ENCODE peak calls at places on chromosomes 4 and X, in eight cellular contexts. H, X, L, A, T, Q, N and R are unnamed samples.

GRCh38 chrX:47529548-47529947 is 31.5 kb upstream of the ARAF start:
- DNase-seq in Q (no peak), L (no peak), H (no peak), T (no peak), X (no peak), A (no peak), N (no peak), R (no peak)

GRCh38 chr4:153153339-153153851 is 50.8 kb upstream of the TRIM2 start:
- DNase-seq in H (no peak), Q (peak), L (peak), N (peak), T (no peak), A (no peak), X (no peak), R (peak)

GRCh38 chr4:107999932-108000539 is 10.3 kb downstream of the HADH start:
- DNase-seq in N (no peak), L (no peak), Q (no peak), T (no peak), A (no peak), H (no peak), X (no peak), R (no peak)

GRCh38 chrX:138745215-138745614 is 33.7 kb upstream of the FGF13 start:
- DNase-seq in H (no peak), L (peak), T (peak), A (peak), X (peak), Q (peak), N (no peak), R (peak)

GRCh38 chr4:140374130-140374477 is 658 bp downstream of the SCOC start:
- DNase-seq in H (no peak), T (peak), N (no peak), L (peak), X (no peak), Q (no peak), A (no peak), R (no peak)

GRCh38 chr4:151117371-151117962 is 18.0 kb downstream of the RPS3A start:
- DNase-seq in L (peak), N (peak), Q (peak), A (peak), X (peak), T (peak), H (peak), R (peak)

GRCh38 chr4:16248605-16249004 is 22.3 kb upstream of the TAPT1 start:
- DNase-seq in X (no peak), A (no peak), N (no peak), H (no peak), Q (no peak), L (no peak), T (no peak), R (no peak)

GRCh38 chr4:111210576-111210975 is 587.7 kb upstream of the PITX2 start:
- DNase-seq in T (no peak), A (no peak), X (no peak), H (no peak), Q (no peak), L (no peak), N (no peak), R (no peak)

GRCh38 chr4:146347822-146348221 is 133.5 kb downstream of the REELD1 start:
- DNase-seq in N (no peak), Q (no peak), T (no peak), H (no peak), X (no peak), A (no peak), L (no peak), R (no peak)

GRCh38 chrX:129568349-129568748 is 28.3 kb downstream of the OCRL start:
- DNase-seq in A (no peak), Q (no peak), T (no peak), N (no peak), X (no peak), H (no peak), L (no peak), R (no peak)

GRCh38 chr4:38728651-38729141 is 54.1 kb downstream of the TLR10 start:
- DNase-seq in L (peak), A (no peak), X (no peak), N (no peak), H (no peak), T (no peak), Q (no peak), R (no peak)

GRCh38 chr4:132593717-132594400 is 555.2 kb upstream of the PCDH10 start:
- DNase-seq in N (no peak), L (peak), T (no peak), H (no peak), A (no peak), X (no peak), Q (no peak), R (no peak)

GRCh38 chr4:184306470-184306869 is 88.8 kb upstream of the ENPP6 start:
- DNase-seq in T (no peak), N (no peak), A (no peak), H (no peak), Q (no peak), X (no peak), L (peak), R (no peak)

GRCh38 chr4:35105486-35105885 is 1138.8 kb downstream of the ARAP2 start:
- DNase-seq in Q (no peak), X (no peak), T (no peak), L (peak), A (no peak), N (no peak), H (no peak), R (no peak)

GRCh38 chr4:113474017-113474416 is 287.5 kb downstream of the CAMK2D start:
- DNase-seq in A (no peak), N (no peak), Q (no peak), T (peak), L (peak), H (no peak), X (no peak), R (no peak)

GRCh38 chr4:99430106-99430505 is 5.0 kb downstream of the ADH7 start:
- DNase-seq in T (no peak), Q (no peak), L (no peak), A (no peak), X (no peak), N (no peak), H (no peak), R (no peak)

GRCh38 chrX:142251202-142251601 is 46.1 kb upstream of the MAGEC2 start:
- DNase-seq in N (no peak), X (no peak), Q (no peak), H (no peak), A (no peak), T (no peak), L (no peak), R (no peak)

GRCh38 chr4:7876096-7876993 is 63.3 kb downstream of the AFAP1 start:
- DNase-seq in X (peak), A (no peak), N (peak), Q (no peak), T (peak), H (no peak), L (no peak), R (peak)

GRCh38 chr4:105158837-105159236 is 12.2 kb downstream of the TET2 start:
- DNase-seq in Q (no peak), L (no peak), N (no peak), H (no peak), T (peak), A (peak), X (no peak), R (no peak)

GRCh38 chr4:74365761-74366160 is 816 bp downstream of the EREG start:
- DNase-seq in A (no peak), H (no peak), Q (no peak), X (no peak), N (no peak), L (no peak), T (peak), R (no peak)

DNA sequence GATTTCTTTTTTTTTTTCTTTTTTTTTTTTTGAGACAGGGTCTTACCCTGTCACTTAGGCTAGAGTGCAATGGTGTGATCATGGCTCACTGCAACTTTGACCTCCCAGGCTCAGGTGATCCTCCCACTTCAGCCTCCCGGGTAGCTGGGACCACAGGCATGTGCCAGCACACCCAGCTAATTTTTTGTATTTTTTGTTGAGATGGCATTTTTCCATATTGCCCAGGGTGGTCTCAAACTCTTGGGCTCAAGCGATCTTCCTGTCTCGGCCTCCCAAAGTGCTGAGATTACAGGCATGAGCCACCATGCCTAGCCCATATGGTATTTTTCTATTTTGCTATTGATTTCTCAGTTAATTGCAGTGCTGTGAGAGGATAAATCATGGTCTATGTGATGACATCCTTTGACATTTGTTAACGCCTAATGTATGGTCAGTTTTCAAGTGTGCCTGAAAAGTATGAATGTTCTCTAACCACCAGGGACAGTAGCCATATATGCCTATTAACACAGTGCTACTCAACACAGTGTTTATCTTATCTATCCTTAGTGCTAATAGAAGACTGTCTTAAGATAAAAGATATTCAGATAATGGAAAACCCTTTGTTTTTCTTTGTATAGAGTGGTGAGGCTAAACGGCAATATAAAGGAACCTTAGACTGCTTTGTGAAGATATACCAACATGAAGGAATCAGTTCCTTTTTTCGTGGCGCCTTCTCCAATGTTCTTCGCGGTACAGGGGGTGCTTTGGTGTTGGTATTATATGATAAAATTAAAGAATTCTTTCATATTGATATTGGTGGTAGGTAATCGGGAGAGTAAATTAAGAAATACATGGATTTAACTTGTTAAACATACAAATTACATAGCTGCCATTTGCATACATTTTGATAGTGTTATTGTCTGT is 9.1 kb upstream of the HSPA4L start:
- DNase-seq in A (no peak), N (no peak), T (no peak), H (no peak), Q (no peak), L (no peak), X (no peak), R (no peak)
- TF ChIP-seq CTCF in A (no peak), N (no peak), T (no peak), H (no peak), Q (no peak), L (no peak), X (no peak), R (no peak)

GRCh38 chrX:113260474-113260873 is 419.8 kb upstream of the AMOT start:
- DNase-seq in H (no peak), Q (no peak), X (no peak), A (no peak), N (no peak), T (peak), L (no peak), R (no peak)
- TF ChIP-seq CTCF in H (no peak), Q (no peak), X (no peak), A (no peak), N (no peak), T (peak), L (no peak), R (peak)

GRCh38 chrX:20218809-20219505 is 47.8 kb downstream of the RPS6KA3 start:
- DNase-seq in Q (no peak), H (no peak), A (peak), X (peak), L (no peak), N (no peak), T (no peak), R (no peak)
- TF ChIP-seq CTCF in Q (no peak), H (peak), A (no peak), X (no peak), L (no peak), N (no peak), T (no peak), R (no peak)

GRCh38 chr4:166972071-166972470 is 262.2 kb downstream of the SPOCK3 start:
- DNase-seq in X (no peak), N (no peak), L (peak), Q (no peak), A (no peak), H (no peak), T (peak), R (no peak)
- TF ChIP-seq CTCF in X (no peak), N (no peak), L (no peak), Q (no peak), A (no peak), H (no peak), T (no peak), R (no peak)

GRCh38 chrX:13092455-13092941 is 48.1 kb upstream of the FAM9C start:
- DNase-seq in X (no peak), N (peak), H (no peak), T (no peak), Q (peak), L (no peak), A (no peak), R (no peak)
- TF ChIP-seq CTCF in X (no peak), N (no peak), H (no peak), T (no peak), Q (peak), L (no peak), A (no peak), R (no peak)

DNA sequence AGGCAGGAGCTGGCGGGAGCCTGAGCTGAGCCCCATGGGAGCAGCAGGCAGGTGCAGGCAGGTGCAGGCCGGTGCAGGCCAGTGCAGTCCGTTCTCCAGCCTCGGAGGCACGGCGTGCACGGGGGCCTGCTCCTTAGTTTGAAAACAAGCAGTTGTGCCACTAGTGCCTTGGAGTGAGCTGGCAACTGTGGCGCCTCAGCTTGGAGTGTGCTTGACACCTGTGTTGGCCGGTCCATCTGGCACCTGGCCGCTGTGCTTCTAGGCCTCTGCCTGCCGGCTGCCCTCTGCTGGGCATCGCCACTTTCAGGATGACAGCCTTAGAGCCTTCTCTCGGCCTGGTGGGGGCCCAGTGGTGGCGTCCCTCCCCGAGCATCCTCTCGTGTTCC is 47.9 kb downstream of the RGS12 start:
- DNase-seq in N (no peak), X (no peak), H (no peak), Q (no peak), T (no peak), A (no peak), L (peak), R (no peak)
- TF ChIP-seq CTCF in N (no peak), X (no peak), H (no peak), Q (no peak), T (no peak), A (no peak), L (peak), R (no peak)

GRCh38 chrX:40502688-40503087 is 78.1 kb upstream of the ATP6AP2 start:
- DNase-seq in X (no peak), T (no peak), L (no peak), H (no peak), Q (no peak), A (no peak), N (no peak), R (no peak)

GRCh38 chrX:40501456-40501855 is 79.3 kb upstream of the ATP6AP2 start:
- DNase-seq in Q (no peak), L (no peak), A (no peak), N (no peak), X (no peak), H (no peak), T (no peak), R (no peak)

GRCh38 chrX:40508560-40508959 is 72.2 kb upstream of the ATP6AP2 start:
- DNase-seq in H (no peak), Q (no peak), X (no peak), L (no peak), A (no peak), N (no peak), T (no peak), R (no peak)

GRCh38 chrX:40504801-40505605 is 75.8 kb upstream of the ATP6AP2 start:
- DNase-seq in A (no peak), H (peak), X (no peak), Q (no peak), N (no peak), T (peak), L (no peak), R (no peak)

DNA sequence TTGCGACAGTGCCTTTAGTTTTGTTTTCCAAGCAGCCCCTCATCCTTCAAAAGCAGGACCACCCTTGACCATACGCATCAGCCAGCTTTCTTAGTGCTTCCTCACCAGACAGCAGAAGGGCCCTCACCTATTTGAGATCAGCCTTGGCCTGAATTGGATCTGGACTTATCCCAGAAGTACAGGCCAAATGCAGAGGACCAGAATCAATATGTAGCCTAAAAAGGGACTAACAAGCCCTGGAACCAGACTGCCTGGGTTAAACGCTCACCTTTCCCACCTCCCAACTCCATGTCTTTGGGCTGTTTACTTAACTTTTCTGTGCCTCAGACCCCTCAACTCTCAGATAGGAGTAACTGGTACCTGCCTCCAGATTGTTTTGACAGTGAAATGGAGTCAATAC is 77.7 kb upstream of the ATP6AP2 start:
- DNase-seq in T (no peak), Q (no peak), L (no peak), X (no peak), N (no peak), H (no peak), A (no peak), R (no peak)
- TF ChIP-seq CTCF in T (no peak), Q (no peak), L (no peak), X (no peak), N (no peak), H (no peak), A (no peak), R (no peak)

DNA sequence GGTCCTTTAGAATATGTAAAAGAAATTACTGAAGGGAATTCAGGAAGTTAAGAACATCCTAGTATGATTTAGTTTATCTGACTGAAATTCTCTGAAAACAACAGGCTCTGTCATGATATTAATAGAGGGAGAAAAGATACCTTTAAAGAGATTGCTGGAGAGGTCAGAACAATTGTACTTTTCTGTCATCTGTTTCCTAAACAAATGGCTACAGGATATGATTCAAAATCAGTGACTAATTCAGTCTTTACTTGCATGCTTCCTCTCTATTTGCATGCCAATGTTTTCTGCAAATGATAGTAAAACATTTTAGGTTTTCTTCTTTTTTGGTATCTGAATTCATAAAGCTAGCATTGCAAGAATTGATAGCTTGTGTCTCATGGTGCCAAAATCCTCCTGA is 616.7 kb upstream of the PCDH7 start:
- DNase-seq in N (no peak), X (no peak), T (peak), Q (no peak), L (peak), A (no peak), H (no peak), R (no peak)
- TF ChIP-seq CTCF in N (no peak), X (no peak), T (no peak), Q (no peak), L (no peak), A (no peak), H (no peak), R (no peak)